ENCODE peak calls at places on chromosomes 1 and 21, in four cellular contexts. X is progenitor cell of endocrine pancreas, S is EH, I is posterior cingulate gyrus. V is an unnamed sample.
A peak's percentile ranks its signal among the peaks of the same experiment; 100 is the strongest.

GRCh38 chr21:38740131-38740530 is 65.6 kb upstream of the ETS2 start:
- DNase-seq in I (no peak), X (no peak), S (peak; percentile 36), V (peak; percentile 46)

GRCh38 chr1:7313081-7313546 is 458.0 kb upstream of the VAMP3 start:
- DNase-seq in I (no peak), X (no peak), S (peak; percentile 73), V (peak; percentile 22)

GRCh38 chr1:41739061-41739955 is 179.4 kb downstream of the HIVEP3 start:
- DNase-seq in X (no peak), I (peak; percentile 53), S (peak; percentile 58), V (peak; percentile 53)

GRCh38 chr1:36450919-36451305 is 661 bp upstream of the OSCP1 start:
- DNase-seq in S (no peak), X (no peak), I (no peak), V (no peak)

GRCh38 chr1:111140680-111140967 is 601 bp downstream of the CEPT1 start:
- DNase-seq in I (no peak), X (no peak), S (peak; percentile 74), V (peak; percentile 72)

GRCh38 chr1:85048296-85049064 is at the start of gene MCOLN3:
- DNase-seq in I (no peak), X (peak; percentile 59), S (peak; percentile 9), V (peak; percentile 22)

GRCh38 chr1:104929280-104929679 is 1179.6 kb downstream of the AMY1C start:
- DNase-seq in S (no peak), X (no peak), I (no peak), V (no peak)

GRCh38 chr1:11355594-11356467 is 82.8 kb downstream of the UBIAD1 start:
- DNase-seq in X (no peak), S (no peak), I (peak; percentile 81), V (no peak)

GRCh38 chr1:15617874-15618684 is 821 bp downstream of the DDI2 start:
- DNase-seq in I (no peak), S (peak; percentile 22), X (peak; percentile 29), V (peak; percentile 41)

GRCh38 chr1:44664730-44665370 is 9.4 kb downstream of the TMEM53 start:
- DNase-seq in S (no peak), I (no peak), X (no peak), V (no peak)

GRCh38 chr1:203116048-203116810 is 11.3 kb upstream of the ADORA1 start:
- DNase-seq in I (no peak), X (no peak), S (no peak), V (no peak)

GRCh38 chr1:98920441-98921110 is 84.1 kb downstream of the PLPPR5 start:
- DNase-seq in S (peak; percentile 85), I (no peak), X (no peak), V (peak; percentile 52)

GRCh38 chr1:168261390-168261789 is 19.3 kb upstream of the TBX19 start:
- DNase-seq in I (no peak), S (peak; percentile 91), X (no peak), V (peak; percentile 3)

GRCh38 chr1:211610779-211611556 is 32.0 kb upstream of the SLC30A1 start:
- DNase-seq in I (peak; percentile 44), X (no peak), S (peak; percentile 44), V (no peak)

GRCh38 chr1:48718696-48719095 is 58.0 kb downstream of the BEND5 start:
- DNase-seq in S (no peak), X (no peak), I (no peak), V (no peak)

GRCh38 chr1:6220236-6220635 is 14.3 kb downstream of the RNF207 start:
- DNase-seq in X (no peak), S (no peak), I (no peak), V (no peak)

GRCh38 chr1:248844526-248844925 is 6.5 kb downstream of the ZNF672 start:
- DNase-seq in I (no peak), S (no peak), X (no peak), V (no peak)

GRCh38 chr1:243547906-243548305 is 292.1 kb downstream of the SDCCAG8 start:
- DNase-seq in I (no peak), X (no peak), S (no peak), V (no peak)

GRCh38 chr1:206651958-206652890 is 16.9 kb downstream of the DYRK3 start:
- DNase-seq in X (no peak), I (no peak), S (peak; percentile 45), V (no peak)

GRCh38 chr1:50488876-50489275 is 65.6 kb upstream of the DMRTA2 start:
- DNase-seq in I (no peak), S (no peak), X (no peak), V (no peak)

GRCh38 chr1:201024251-201024998 is 911 bp upstream of the KIF21B start:
- DNase-seq in X (no peak), S (no peak), I (peak; percentile 67), V (no peak)

GRCh38 chr1:51750218-51750617 is 128.3 kb downstream of the NRDC start:
- DNase-seq in I (no peak), S (peak; percentile 48), X (no peak), V (peak; percentile 32)

GRCh38 chr1:235739124-235739523 is 89.5 kb upstream of the GNG4 start:
- DNase-seq in S (peak; percentile 82), X (no peak), I (no peak), V (peak; percentile 81)

GRCh38 chr1:199272690-199273089 is 633.9 kb downstream of the PTPRC start:
- DNase-seq in I (no peak), S (peak; percentile 97), X (no peak), V (peak; percentile 95)

GRCh38 chr1:30693820-30694219 is 29.6 kb downstream of the MATN1 start:
- DNase-seq in S (no peak), X (no peak), I (no peak), V (no peak)

GRCh38 chr1:2259668-2260392 is 31.7 kb downstream of the SKI start:
- DNase-seq in X (no peak), S (no peak), I (peak; percentile 65), V (no peak)